ENCODE peak calls at places on chromosomes 11 and 22, in four cellular contexts. K is HepG2, S is GM12878, R is K562. F is an unnamed sample.

GRCh38 chr11:77665240-77665965 is 27.8 kb upstream of the CLNS1A start:
- DNase-seq in K (no peak), S (no peak), R (no peak), F (no peak)

GRCh38 chr22:37777122-37777687 is 30.5 kb upstream of the GCAT start:
- DNase-seq in K (peak; percentile 21), S (peak; percentile 74), R (no peak), F (no peak)

GRCh38 chr11:118923721-118924587 is 1.8 kb downstream of the BCL9L start:
- DNase-seq in K (no peak), S (no peak), R (no peak), F (no peak)

GRCh38 chr11:67045314-67045713 is 11.3 kb upstream of the RHOD start:
- DNase-seq in K (no peak), S (no peak), R (no peak), F (no peak)

GRCh38 chr11:77191429-77191822 is 63.4 kb downstream of the MYO7A start:
- DNase-seq in K (no peak), S (no peak), R (peak; percentile 71), F (peak; percentile 17)

GRCh38 chr11:70456921-70457532 is 58.7 kb downstream of the CTTN start:
- DNase-seq in K (peak; percentile 22), S (no peak), R (peak; percentile 37), F (no peak)

GRCh38 chr22:47369431-47370015 is 607.1 kb downstream of the TBC1D22A start:
- DNase-seq in K (no peak), S (no peak), R (no peak), F (no peak)

GRCh38 chr11:125164422-125165110 is at the start of gene PKNOX2:
- DNase-seq in K (peak; percentile 15), S (no peak), R (peak; percentile 66), F (peak; percentile 78)

GRCh38 chr11:128116447-128117240 is 470.7 kb downstream of the ETS1 start:
- DNase-seq in K (no peak), S (no peak), R (no peak), F (no peak)

GRCh38 chr11:88016392-88017020 is 158.7 kb downstream of the RAB38 start:
- DNase-seq in K (peak; percentile 78), S (peak; percentile 27), R (peak; percentile 16), F (peak; percentile 34)

GRCh38 chr11:101707477-101707876 is 123.7 kb upstream of the TRPC6 start:
- DNase-seq in K (no peak), S (no peak), R (no peak), F (no peak)

GRCh38 chr11:78432058-78432515 is 14.5 kb upstream of the GAB2 start:
- DNase-seq in K (no peak), S (no peak), R (no peak), F (no peak)

GRCh38 chr11:113006916-113007445 is 45.8 kb downstream of the NCAM1 start:
- DNase-seq in K (no peak), S (no peak), R (no peak), F (no peak)

GRCh38 chr22:46471901-46472721 is 65.3 kb downstream of the CELSR1 start:
- DNase-seq in K (no peak), S (no peak), R (no peak), F (no peak)

GRCh38 chr22:40463727-40464126 is 93.3 kb downstream of the SGSM3 start:
- DNase-seq in K (no peak), S (no peak), R (no peak), F (no peak)

GRCh38 chr11:19508166-19508565 is 204.5 kb upstream of the NAV2 start:
- DNase-seq in K (peak; percentile 77), S (no peak), R (peak; percentile 27), F (no peak)

GRCh38 chr11:7493670-7494069 is 8.4 kb downstream of the OLFML1 start:
- DNase-seq in K (no peak), S (no peak), R (no peak), F (no peak)

GRCh38 chr11:128565881-128566280 is 21.5 kb downstream of the ETS1 start:
- DNase-seq in K (no peak), S (no peak), R (no peak), F (peak; percentile 71)

DNA sequence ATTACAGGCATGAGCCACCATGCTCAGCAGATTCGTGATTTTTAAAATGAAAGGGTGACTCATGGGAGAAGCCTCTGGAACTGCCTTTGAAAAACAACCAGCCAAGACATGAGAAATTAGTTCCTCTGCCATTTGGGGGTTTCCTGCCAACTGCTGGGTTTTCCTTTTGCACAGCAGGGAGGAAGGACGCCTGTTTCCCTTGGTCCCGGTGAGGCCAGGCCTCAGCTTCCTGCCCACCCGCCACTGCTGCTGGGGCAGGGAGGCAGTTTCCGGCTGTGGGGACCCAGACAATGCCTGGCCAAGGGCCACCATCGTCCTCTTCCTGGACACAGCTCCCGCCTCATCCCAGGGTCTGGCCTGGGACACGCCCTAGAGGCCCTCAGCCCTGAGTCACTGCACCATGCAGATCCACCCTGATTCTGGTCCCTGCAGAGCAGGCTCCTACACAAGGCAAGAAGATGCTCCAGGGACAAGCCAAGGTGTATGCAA is 10.2 kb downstream of the PPM1F start:
- DNase-seq in K (no peak), S (no peak), R (no peak), F (no peak)
- TF ChIP-seq FOXM1 in K (no peak), S (no peak), R (no peak), F (no peak)

GRCh38 chr11:73195191-73196007 is 22.7 kb upstream of the P2RY2 start:
- DNase-seq in K (peak; percentile 48), S (no peak), R (no peak), F (no peak)
- TF ChIP-seq SP1 in K (no peak), S (no peak), R (no peak), F (no peak)

GRCh38 chr11:34263462-34264186 is 94.2 kb downstream of the ABTB2 start:
- DNase-seq in K (peak; percentile 36), S (no peak), R (no peak), F (no peak)
- TF ChIP-seq FOXM1 in K (no peak), S (no peak), R (no peak), F (no peak)

GRCh38 chr11:94654201-94654600 is 87.0 kb downstream of the PIWIL4 start:
- DNase-seq in K (no peak), S (no peak), R (no peak), F (no peak)
- TF ChIP-seq SP1 in K (no peak), S (no peak), R (no peak), F (no peak)

GRCh38 chr11:14300661-14301304 is 58.2 kb downstream of the RRAS2 start:
- DNase-seq in K (peak; percentile 59), S (no peak), R (peak; percentile 36), F (peak; percentile 72)
- TF ChIP-seq FOXM1 in K (no peak), S (no peak), R (no peak), F (no peak)

GRCh38 chr11:111585371-111585770 is 16.9 kb upstream of the SIK2 start:
- DNase-seq in K (no peak), S (no peak), R (no peak), F (no peak)
- TF ChIP-seq SP1 in K (no peak), S (no peak), R (no peak), F (no peak)

GRCh38 chr22:30128511-30128910 is 48.2 kb downstream of the HORMAD2 start:
- DNase-seq in K (no peak), S (no peak), R (no peak), F (no peak)
- TF ChIP-seq FOXM1 in K (no peak), S (no peak), R (no peak), F (no peak)

DNA sequence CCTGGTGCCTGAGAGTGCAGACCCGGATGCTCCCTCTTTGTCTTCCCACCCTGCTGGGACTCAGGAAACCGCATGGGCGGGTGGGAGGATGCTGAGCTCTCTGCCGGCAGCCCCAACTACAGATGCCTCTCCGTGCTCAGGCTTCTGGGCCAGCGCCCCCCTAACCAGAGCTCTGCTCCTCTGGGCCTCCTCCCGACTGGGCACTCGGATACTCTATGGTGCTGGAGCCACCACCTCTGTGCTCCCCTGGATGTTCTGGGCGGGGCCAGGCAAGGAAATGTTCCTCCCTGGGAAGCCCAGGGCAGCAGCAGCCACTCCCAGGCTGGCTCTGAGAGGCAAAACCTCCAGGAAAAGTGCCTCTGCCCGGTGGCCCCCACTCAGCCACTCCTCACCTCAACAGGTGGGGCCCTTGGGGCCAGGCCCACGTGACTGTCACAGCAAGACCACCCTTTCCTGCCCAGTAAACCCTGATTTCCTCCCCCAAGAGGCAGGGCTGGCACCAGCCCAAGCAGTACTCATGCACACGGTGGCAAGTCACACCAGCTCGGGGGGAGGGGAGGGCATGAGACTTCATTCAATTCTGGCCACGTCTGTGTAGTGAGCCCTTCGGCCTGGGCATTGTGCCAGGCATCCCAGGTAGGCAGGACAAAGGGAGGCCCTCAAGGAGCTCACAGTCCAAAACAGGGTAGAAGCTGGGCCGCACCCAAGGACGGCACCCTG is 54.7 kb upstream of the TCF20 start:
- DNase-seq in K (no peak), S (no peak), R (no peak), F (no peak)
- TF ChIP-seq SP1 in K (no peak), S (no peak), R (no peak), F (no peak)